ENCODE peak calls at places on chromosomes 4 and X, in six cellular contexts. L is WERI-Rb-1; K is vagina; F is aorta; H is astrocyte; G is naive thymus-derived CD4-positive, alpha-beta T cell. R is an unnamed sample. For H3K27me3 and H3K36me3, the result is how much of the 10 kb centered on the place peaks cover.

GRCh38 chr4:71009796-71010588 is 16.5 kb downstream of the DCK start:
- DNase-seq in L (no peak), K (no peak), F (no peak), H (peak), G (no peak), R (no peak)

GRCh38 chrX:65652098-65652497 is 15.4 kb upstream of the MSN start:
- DNase-seq in L (no peak), K (no peak), F (no peak), H (no peak), G (no peak), R (no peak)

GRCh38 chr4:163542275-163542674 is 47.8 kb downstream of the TMA16 start:
- DNase-seq in L (no peak), K (no peak), F (no peak), H (peak), G (no peak), R (no peak)

GRCh38 chr4:41360214-41360910 is 103.6 kb downstream of the UCHL1 start:
- DNase-seq in L (peak), K (no peak), F (peak), H (peak), G (no peak), R (peak)

GRCh38 chrX:144681501-144681900 is 565.8 kb upstream of the SPANXN1 start:
- DNase-seq in L (no peak), K (no peak), F (no peak), H (no peak), G (no peak), R (no peak)

GRCh38 chr4:25060586-25061340 is 30.0 kb upstream of the LGI2 start:
- DNase-seq in L (no peak), K (no peak), F (no peak), H (no peak), G (no peak), R (no peak)

GRCh38 chrX:152937236-152937635 is 39.4 kb downstream of the ZNF185 start:
- DNase-seq in L (peak), K (no peak), F (peak), H (no peak), G (no peak), R (no peak)

GRCh38 chrX:9163153-9163790 is 129.3 kb upstream of the FAM9B start:
- DNase-seq in L (no peak), K (no peak), F (no peak), H (peak), G (no peak), R (no peak)

GRCh38 chrX:14027031-14027430 is 2.7 kb downstream of the GEMIN8 start:
- DNase-seq in L (no peak), K (no peak), F (peak), H (peak), G (no peak), R (no peak)

GRCh38 chr4:187491959-187492358 is 503.6 kb upstream of the ZFP42 start:
- DNase-seq in L (no peak), K (no peak), F (no peak), H (no peak), G (no peak), R (no peak)
- H3K27ac ChIP-seq in L (no peak), K (no peak), F (no peak), H (no peak), G (no peak), R (no peak)

DNA sequence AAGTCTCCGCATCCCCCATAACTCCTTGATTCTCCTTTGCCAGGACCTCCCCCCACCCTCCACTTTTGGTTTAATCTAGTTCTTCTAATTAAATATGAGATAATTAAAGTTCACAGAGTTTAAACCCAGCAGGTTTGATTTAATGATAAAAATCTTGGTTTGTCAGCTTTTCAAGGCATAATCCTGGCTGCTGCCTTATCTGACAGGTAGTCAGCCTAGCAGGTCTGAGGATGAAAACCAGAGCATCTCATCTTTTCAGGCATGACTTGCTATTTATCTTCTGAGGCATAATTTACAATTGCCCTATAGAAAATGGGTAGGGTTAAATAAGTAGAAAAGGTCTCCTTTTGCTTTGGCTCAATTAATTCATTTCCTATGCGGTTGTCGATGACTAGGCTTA is 591.2 kb downstream of the RPA4 start:
- DNase-seq in L (no peak), K (no peak), F (no peak), H (no peak), G (no peak), R (no peak)
- H3K27me3 ChIP-seq in L (under half), K (under half), F (under half), H (under half), G (under half), R (under half)

DNA sequence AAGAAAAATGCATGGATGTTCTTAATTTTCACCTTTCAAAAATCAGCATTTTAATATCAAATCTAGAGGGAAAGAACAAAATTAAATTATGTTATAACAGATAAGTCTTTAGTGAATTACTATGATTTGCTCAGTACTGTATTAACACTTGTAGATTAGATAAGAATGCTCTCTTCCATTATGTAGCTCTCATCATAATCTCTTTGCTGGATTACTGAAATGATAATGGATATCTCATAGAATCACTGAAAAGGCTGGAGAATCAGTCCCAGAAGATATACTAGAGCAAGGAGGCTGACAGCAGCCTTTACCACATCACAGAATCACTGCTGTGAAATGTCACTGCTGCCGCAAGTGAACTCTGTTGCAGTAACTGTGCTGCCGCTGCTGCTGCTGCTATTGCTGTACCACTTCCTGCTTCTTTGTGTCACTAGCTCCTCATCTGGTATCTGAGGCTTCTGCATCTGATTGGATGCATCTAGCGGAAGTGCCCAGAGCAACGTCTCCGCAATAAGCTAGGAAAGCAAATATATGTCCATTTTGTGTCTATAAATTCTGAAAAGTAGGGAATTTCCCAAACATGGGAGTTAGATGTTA is 738.2 kb downstream of the ADGRL3 start:
- DNase-seq in L (no peak), K (no peak), F (no peak), H (no peak), G (no peak), R (no peak)
- H3K36me3 ChIP-seq in L (under half), K (under half), F (under half), H (under half), G (under half), R (under half)

DNA sequence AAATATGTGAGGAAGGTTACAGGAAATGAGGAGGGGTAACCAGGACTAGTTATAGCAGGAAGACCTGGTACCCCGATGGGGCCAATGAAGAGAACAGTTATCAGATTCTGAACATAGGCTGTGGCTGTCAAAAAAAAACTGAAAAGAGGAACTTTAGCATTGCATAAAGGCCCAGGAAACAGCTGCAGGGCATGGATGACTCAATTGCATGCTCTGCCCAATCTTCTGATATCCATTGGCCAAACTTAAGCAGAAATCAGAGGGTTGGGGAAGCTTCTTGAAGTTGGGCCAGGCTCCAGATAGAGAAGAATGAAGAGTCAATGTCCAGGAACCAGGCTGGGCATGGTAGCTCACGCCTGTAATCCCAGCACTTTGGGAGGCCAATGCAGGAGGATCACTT is 1222.4 kb upstream of the PRKX start:
- DNase-seq in L (no peak), K (no peak), F (peak), H (no peak), G (no peak), R (no peak)
- H3K27ac ChIP-seq in L (no peak), K (no peak), F (no peak), H (no peak), G (no peak), R (peak)

DNA sequence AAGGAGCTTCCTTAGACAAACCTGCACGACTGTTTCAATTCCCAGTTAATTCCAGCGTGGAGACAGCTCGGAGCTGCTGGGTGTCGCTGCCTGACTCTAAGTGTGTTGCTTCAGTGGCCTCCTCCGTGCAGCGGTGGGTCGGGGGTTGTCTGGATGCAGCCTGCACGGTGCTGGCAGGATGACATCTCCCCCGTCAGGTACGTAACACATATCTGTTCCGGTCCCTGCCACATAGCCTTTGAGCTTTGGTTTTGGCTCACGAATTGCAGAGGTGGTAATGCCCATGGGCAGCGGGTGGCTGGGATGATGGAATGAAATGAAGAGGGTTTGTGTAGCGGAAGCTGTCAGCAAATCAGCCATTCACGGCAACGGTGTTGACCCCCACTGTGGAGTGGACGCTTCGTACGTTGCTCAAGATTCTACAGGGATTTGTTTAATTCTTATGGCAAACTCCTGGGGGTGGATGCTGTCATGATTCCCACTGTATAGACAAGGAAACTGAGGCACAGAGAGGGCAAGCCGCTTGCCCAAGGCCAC is 33.7 kb upstream of the HMX1 start:
- DNase-seq in L (peak), K (no peak), F (peak), H (no peak), G (no peak), R (no peak)
- H3K27me3 ChIP-seq in L (under half), K (under half), F (under half), H (under half), G (under half), R (under half)

DNA sequence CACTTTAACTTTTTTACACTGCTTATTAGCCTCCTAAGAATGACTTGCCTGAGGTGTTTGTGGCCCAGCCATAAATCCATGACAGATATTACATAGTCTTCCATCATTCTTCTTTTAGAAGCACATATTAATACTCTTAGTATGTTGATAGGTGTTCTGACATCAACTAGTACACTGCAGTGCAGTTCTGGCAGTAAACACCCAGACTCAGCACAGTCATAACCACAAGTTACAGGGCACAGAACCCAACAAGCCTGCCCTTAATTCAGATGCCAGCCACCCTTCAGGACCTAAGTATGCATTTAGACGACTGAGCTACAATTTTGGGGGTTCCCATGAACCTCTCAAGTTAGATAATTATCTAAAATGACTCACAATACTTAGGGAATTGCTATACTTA is 36.5 kb upstream of the GUCY1B1 start:
- DNase-seq in L (no peak), K (no peak), F (no peak), H (no peak), G (no peak), R (no peak)
- H3K36me3 ChIP-seq in L (under half), K (under half), F (under half), H (under half), G (under half), R (under half)

GRCh38 chr4:121168865-121169281 is 4.8 kb upstream of the TNIP3 start:
- DNase-seq in L (no peak), K (no peak), F (no peak), H (no peak), G (no peak), R (no peak)

GRCh38 chr4:121168446-121168845 is 4.3 kb upstream of the TNIP3 start:
- DNase-seq in L (no peak), K (no peak), F (no peak), H (no peak), G (no peak), R (no peak)

GRCh38 chr4:121164291-121164690 is at the start of gene TNIP3:
- DNase-seq in L (no peak), K (no peak), F (no peak), H (peak), G (no peak), R (no peak)

GRCh38 chr4:121165206-121165605 is 1.1 kb upstream of the TNIP3 start:
- DNase-seq in L (no peak), K (no peak), F (no peak), H (no peak), G (no peak), R (no peak)
- H3K27ac ChIP-seq in L (no peak), K (no peak), F (no peak), H (no peak), G (peak), R (no peak)

GRCh38 chrX:107449490-107450175 is at the start of gene FRMPD3:
- DNase-seq in L (peak), K (no peak), F (no peak), H (no peak), G (no peak), R (peak)

GRCh38 chrX:107450823-107451509 is 1.5 kb downstream of the FRMPD3 start:
- DNase-seq in L (peak), K (no peak), F (no peak), H (no peak), G (no peak), R (no peak)

GRCh38 chrX:107454302-107454701 is 4.8 kb downstream of the FRMPD3 start:
- DNase-seq in L (no peak), K (no peak), F (no peak), H (peak), G (no peak), R (no peak)

GRCh38 chrX:107448625-107449468 is 605 bp upstream of the FRMPD3 start:
- DNase-seq in L (peak), K (no peak), F (no peak), H (no peak), G (no peak), R (no peak)

GRCh38 chrX:107451754-107452153 is 2.3 kb downstream of the FRMPD3 start:
- DNase-seq in L (no peak), K (no peak), F (no peak), H (no peak), G (no peak), R (no peak)
- H3K27me3 ChIP-seq in L (under half), K (under half), F (under half), H (under half), G (under half), R (under half)

GRCh38 chr4:2954358-2955185 is 8.6 kb downstream of the NOP14 start:
- DNase-seq in L (peak), K (peak), F (no peak), H (no peak), G (no peak), R (peak)

GRCh38 chr4:2950221-2950989 is 12.8 kb downstream of the NOP14 start:
- DNase-seq in L (no peak), K (no peak), F (no peak), H (no peak), G (no peak), R (no peak)

GRCh38 chr4:2949782-2950125 is 13.5 kb downstream of the NOP14 start:
- DNase-seq in L (no peak), K (peak), F (no peak), H (no peak), G (no peak), R (no peak)

GRCh38 chr4:2948895-2949781 is 14.1 kb downstream of the NOP14 start:
- DNase-seq in L (peak), K (peak), F (no peak), H (no peak), G (no peak), R (no peak)

GRCh38 chr4:2953496-2953895 is 9.7 kb downstream of the NOP14 start:
- DNase-seq in L (no peak), K (no peak), F (no peak), H (no peak), G (no peak), R (no peak)
- H3K36me3 ChIP-seq in L (half or more), K (under half), F (under half), H (under half), G (under half), R (half or more)

R was measured in upper lobe of left lung.